ENCODE peak calls at places on chromosome 13, in five cellular contexts. Y is CD8-positive, alpha-beta T cell; G is body of pancreas; K is omental fat pad; N is NB4. U is an unnamed sample.

GRCh38 chr13:73138967-73139491 is 80.2 kb downstream of the KLF5 start:
- DNase-seq in Y (no peak), G (peak), K (no peak), N (no peak), U (no peak)

GRCh38 chr13:38777347-38778107 is 90.7 kb downstream of the FREM2 start:
- DNase-seq in Y (no peak), G (no peak), K (no peak), N (no peak), U (no peak)

GRCh38 chr13:30880756-30881155 is 25.3 kb upstream of the MEDAG start:
- DNase-seq in Y (no peak), G (peak), K (no peak), N (no peak), U (no peak)

GRCh38 chr13:27309401-27309958 is 38.9 kb downstream of the RASL11A start:
- DNase-seq in Y (no peak), G (no peak), K (no peak), N (no peak), U (no peak)

GRCh38 chr13:101845501-101846012 is 393.1 kb downstream of the ITGBL1 start:
- DNase-seq in Y (no peak), G (no peak), K (no peak), N (no peak), U (no peak)

GRCh38 chr13:67299072-67299635 is 69.0 kb upstream of the PCDH9 start:
- DNase-seq in Y (no peak), G (no peak), K (no peak), N (no peak), U (no peak)

GRCh38 chr13:27006519-27007161 is 165.0 kb downstream of the USP12 start:
- DNase-seq in Y (no peak), G (peak), K (no peak), N (peak), U (peak)

GRCh38 chr13:67769063-67769986 is 539.2 kb upstream of the PCDH9 start:
- DNase-seq in Y (no peak), G (no peak), K (no peak), N (no peak), U (no peak)

GRCh38 chr13:45276887-45277286 is 64.1 kb downstream of the TPT1 start:
- DNase-seq in Y (no peak), G (no peak), K (no peak), N (peak), U (no peak)

GRCh38 chr13:27450921-27451461 is 627 bp upstream of the MTIF3 start:
- DNase-seq in Y (no peak), G (peak), K (no peak), N (peak), U (peak)

GRCh38 chr13:99310382-99311031 is 3.3 kb upstream of the GPR183 start:
- DNase-seq in Y (no peak), G (no peak), K (no peak), N (peak), U (no peak)

GRCh38 chr13:74870865-74871264 is 611.1 kb downstream of the TBC1D4 start:
- DNase-seq in Y (no peak), G (no peak), K (no peak), N (no peak), U (no peak)

GRCh38 chr13:100588350-100589177 is at the start of gene GGACT:
- DNase-seq in Y (peak), G (peak), K (peak), N (peak), U (peak)

GRCh38 chr13:44068169-44068568 is 188.5 kb downstream of the LACC1 start:
- DNase-seq in Y (no peak), G (no peak), K (no peak), N (no peak), U (no peak)

GRCh38 chr13:73268306-73268705 is 209.5 kb downstream of the KLF5 start:
- DNase-seq in Y (no peak), G (no peak), K (no peak), N (no peak), U (no peak)

GRCh38 chr13:39783051-39783450 is 127.6 kb downstream of the COG6 start:
- DNase-seq in Y (no peak), G (no peak), K (no peak), N (no peak), U (no peak)

GRCh38 chr13:103799028-103799427 is 732.8 kb upstream of the SLC10A2 start:
- DNase-seq in Y (no peak), G (no peak), K (no peak), N (no peak), U (no peak)

GRCh38 chr13:40235160-40235796 is 431.2 kb downstream of the FOXO1 start:
- DNase-seq in Y (no peak), G (no peak), K (no peak), N (no peak), U (no peak)

GRCh38 chr13:44974056-44974798 is 15.0 kb downstream of the NUFIP1 start:
- DNase-seq in Y (no peak), G (peak), K (no peak), N (peak), U (peak)

DNA sequence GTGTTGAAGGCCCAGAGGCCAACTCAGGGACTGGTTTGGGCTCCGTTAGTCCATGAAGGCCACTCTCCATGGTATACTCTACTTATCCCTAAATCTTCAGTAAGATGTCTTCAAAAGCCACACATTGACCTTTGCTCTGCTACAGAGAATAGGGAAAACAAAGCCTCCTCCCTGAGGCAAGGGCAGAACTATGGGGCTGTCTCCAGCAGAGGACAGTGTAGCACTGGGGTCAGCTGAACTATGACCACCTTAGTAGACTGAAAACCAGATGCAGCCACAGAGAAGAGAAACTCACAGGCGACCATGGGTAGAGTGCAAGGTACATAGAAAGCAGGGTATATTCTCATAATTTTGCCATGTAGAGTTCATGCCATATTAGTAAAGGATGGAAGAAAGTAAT is 587.4 kb downstream of the LMO7 start:
- DNase-seq in Y (no peak), G (no peak), K (no peak), N (no peak), U (no peak)
- TF ChIP-seq CTCF in Y (no peak), G (no peak), K (no peak), N (no peak), U (no peak)

DNA sequence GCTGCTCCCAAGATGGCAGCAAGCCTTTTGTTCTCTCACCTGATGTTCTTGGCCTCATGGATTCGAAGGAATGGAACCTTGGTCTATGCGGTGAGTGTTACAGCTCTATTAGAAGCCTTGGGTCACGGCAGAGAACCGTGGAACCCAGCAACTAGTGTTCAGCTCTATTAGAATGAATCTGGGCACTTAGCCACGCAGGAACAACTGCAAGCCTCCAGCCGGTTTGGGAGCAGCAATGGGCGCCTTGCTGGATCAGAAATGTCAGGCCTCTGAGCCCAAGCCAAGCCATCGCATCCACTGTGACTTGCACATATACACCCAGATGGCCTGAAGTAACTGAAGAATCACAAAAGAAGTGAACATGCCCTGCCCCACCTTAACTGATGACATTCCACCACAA is 1100.7 kb upstream of the PRR20A start:
- DNase-seq in Y (no peak), G (no peak), K (no peak), N (no peak), U (no peak)
- TF ChIP-seq CTCF in Y (no peak), G (no peak), K (no peak), N (no peak), U (no peak)

DNA sequence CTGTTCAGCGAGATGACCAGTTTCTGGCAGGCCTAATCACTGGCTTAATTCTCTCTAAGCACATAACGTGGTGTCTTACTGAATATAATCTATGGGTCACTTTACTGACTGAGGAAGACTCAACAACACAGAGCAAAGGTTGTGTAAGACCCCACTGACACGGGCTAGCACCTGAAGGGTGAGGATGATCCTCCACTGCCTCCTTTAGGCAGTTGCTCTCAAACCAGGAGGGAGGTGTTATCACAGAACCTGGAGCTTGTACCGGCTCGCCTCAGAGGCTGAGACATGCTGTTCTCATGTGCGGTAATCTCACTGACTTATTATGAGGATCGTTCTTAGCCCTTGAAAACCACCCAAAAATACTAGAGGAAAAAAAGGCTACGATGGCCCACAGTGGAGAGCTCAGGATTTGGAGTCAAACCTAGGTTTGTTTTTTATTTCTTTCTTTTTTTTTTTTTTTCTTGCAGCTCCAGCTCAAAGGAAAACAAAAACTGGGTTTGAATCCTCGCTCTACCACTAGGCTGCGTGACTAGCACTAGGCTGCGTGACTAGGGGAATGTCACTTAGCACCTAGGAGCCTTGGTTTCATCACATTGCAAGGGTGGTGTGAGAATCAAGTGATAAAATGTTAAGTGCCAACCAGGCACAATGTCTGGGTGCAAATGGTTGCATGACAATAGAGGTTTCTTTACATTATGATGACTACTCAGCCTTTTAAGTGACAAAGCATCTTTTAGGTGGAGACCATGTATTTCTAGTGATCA is 28.1 kb downstream of the RCBTB2 start:
- DNase-seq in Y (no peak), G (no peak), K (no peak), N (peak), U (no peak)
- TF ChIP-seq CTCF in Y (no peak), G (no peak), K (no peak), N (no peak), U (no peak)

GRCh38 chr13:42039946-42040729 is 8.3 kb upstream of the DGKH start:
- DNase-seq in Y (peak), G (peak), K (peak), N (peak), U (peak)

GRCh38 chr13:42041017-42041683 is 7.3 kb upstream of the DGKH start:
- DNase-seq in Y (no peak), G (peak), K (no peak), N (peak), U (peak)

GRCh38 chr13:42040730-42041016 is 7.8 kb upstream of the DGKH start:
- DNase-seq in Y (no peak), G (no peak), K (no peak), N (no peak), U (no peak)

GRCh38 chr13:42038661-42039456 is 9.6 kb upstream of the DGKH start:
- DNase-seq in Y (no peak), G (no peak), K (no peak), N (no peak), U (no peak)

DNA sequence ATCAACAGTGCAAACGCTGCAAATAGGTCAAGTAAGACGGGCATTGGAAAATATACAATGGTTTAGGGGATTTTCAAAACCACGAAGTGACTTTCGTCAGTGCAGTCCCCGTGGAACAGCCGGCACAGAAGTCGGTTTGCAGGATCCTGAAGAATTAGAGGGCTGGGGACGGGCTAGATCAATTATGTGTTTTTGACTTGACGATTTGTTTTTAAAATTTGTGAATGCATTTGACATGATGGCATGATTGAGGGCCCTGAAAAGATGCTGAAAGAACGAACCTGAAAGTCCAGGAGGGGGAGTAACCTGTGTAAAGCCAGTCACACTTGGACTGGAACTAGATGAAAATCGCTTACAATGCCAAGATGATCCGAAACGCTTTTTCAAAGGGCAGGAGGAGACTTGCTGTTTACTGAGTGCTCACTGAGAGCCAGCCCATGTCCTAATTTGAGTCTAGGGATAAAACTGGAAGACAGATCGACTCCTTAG is 8.9 kb upstream of the DGKH start:
- DNase-seq in Y (no peak), G (no peak), K (no peak), N (no peak), U (no peak)
- TF ChIP-seq CTCF in Y (no peak), G (no peak), K (no peak), N (no peak), U (no peak)

GRCh38 chr13:28548468-28548867 is 53.5 kb upstream of the FLT1 start:
- DNase-seq in Y (no peak), G (no peak), K (no peak), N (no peak), U (no peak)

GRCh38 chr13:28544026-28544425 is 49.1 kb upstream of the FLT1 start:
- DNase-seq in Y (no peak), G (no peak), K (no peak), N (no peak), U (no peak)

GRCh38 chr13:28542804-28543203 is 47.9 kb upstream of the FLT1 start:
- DNase-seq in Y (no peak), G (no peak), K (no peak), N (no peak), U (no peak)

GRCh38 chr13:28548872-28549271 is 53.9 kb upstream of the FLT1 start:
- DNase-seq in Y (no peak), G (no peak), K (no peak), N (no peak), U (no peak)

DNA sequence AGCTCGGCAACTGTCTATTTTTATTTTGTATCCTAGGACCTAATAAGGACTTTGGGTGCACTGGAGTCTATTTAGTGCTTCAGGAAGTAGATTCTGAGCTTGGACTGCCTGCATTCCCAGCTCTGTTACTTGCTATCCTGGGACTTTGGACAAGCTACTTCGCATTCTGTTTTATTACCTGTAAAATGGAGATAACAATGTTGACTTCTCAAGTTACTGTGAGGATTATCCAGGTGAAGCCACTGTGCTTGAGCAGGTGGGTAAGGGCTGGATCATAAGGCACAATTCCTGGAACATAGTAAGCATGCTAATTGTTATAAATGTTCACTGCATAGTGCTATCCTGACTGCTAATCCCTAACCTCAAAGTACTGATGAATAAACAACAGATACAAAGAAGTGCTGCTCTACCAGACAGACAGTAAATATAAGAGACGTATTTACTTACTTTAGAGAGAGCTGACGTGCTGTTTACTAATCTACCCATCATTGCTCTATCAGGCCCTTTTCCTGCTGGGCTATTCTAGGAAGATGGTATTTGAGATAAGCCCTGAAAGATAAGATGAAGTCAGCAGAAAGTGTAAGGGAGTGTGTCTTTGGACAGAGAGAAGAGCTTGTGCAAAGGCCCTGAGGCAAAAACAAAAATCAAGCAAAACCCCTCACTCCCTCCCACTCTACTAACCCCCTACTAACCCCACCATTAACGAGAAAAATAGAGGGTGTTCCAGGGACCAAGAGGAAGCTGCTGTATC is 50.8 kb upstream of the FLT1 start:
- DNase-seq in Y (no peak), G (no peak), K (no peak), N (no peak), U (no peak)
- TF ChIP-seq CTCF in Y (no peak), G (no peak), K (no peak), N (no peak), U (no peak)

GRCh38 chr13:32381539-32381938 is 46.4 kb downstream of the N4BP2L1 start:
- DNase-seq in Y (no peak), G (peak), K (no peak), N (peak), U (no peak)
- TF ChIP-seq CTCF in Y (peak), G (peak), K (no peak), N (peak), U (no peak)